ENCODE peak calls at places on chromosomes 6 and 20, in seven cellular contexts. One of them, this sample, is unnamed.
A peak's percentile ranks its signal among the peaks of the same experiment; 100 is the strongest.

GRCh38 chr6:44679906-44680698 is 292.6 kb downstream of the CDC5L start:
- DNase-seq in sigmoid colon: no peak
- DNase-seq in GM12865: peak; percentile 32
- DNase-seq in nephron progenitor cell: no peak
- DNase-seq in psoas muscle: no peak
- DNase-seq in AG04450: no peak
- DNase-seq in tibial nerve: no peak
- DNase-seq in this sample: no peak

GRCh38 chr20:50387996-50388332 is 122.2 kb upstream of the PTPN1 start:
- DNase-seq in sigmoid colon: no peak
- DNase-seq in GM12865: no peak
- DNase-seq in nephron progenitor cell: no peak
- DNase-seq in psoas muscle: no peak
- DNase-seq in AG04450: no peak
- DNase-seq in tibial nerve: no peak
- DNase-seq in this sample: no peak

GRCh38 chr6:63571382-63571882 is 848 bp upstream of the LOC128125822 start:
- DNase-seq in sigmoid colon: no peak
- DNase-seq in GM12865: no peak
- DNase-seq in nephron progenitor cell: no peak
- DNase-seq in psoas muscle: no peak
- DNase-seq in AG04450: no peak
- DNase-seq in tibial nerve: no peak
- DNase-seq in this sample: no peak

GRCh38 chr6:148535976-148536375 is 193.3 kb downstream of the SASH1 start:
- DNase-seq in sigmoid colon: no peak
- DNase-seq in GM12865: no peak
- DNase-seq in nephron progenitor cell: no peak
- DNase-seq in psoas muscle: no peak
- DNase-seq in AG04450: no peak
- DNase-seq in tibial nerve: no peak
- DNase-seq in this sample: no peak

GRCh38 chr6:156729248-156729647 is 47.9 kb upstream of the ARID1B start:
- DNase-seq in sigmoid colon: no peak
- DNase-seq in GM12865: peak; percentile 56
- DNase-seq in nephron progenitor cell: no peak
- DNase-seq in psoas muscle: no peak
- DNase-seq in AG04450: no peak
- DNase-seq in tibial nerve: no peak
- DNase-seq in this sample: no peak

GRCh38 chr20:8095648-8096572 is 36.2 kb upstream of the PLCB1 start:
- DNase-seq in sigmoid colon: no peak
- DNase-seq in GM12865: no peak
- DNase-seq in nephron progenitor cell: no peak
- DNase-seq in psoas muscle: no peak
- DNase-seq in AG04450: no peak
- DNase-seq in tibial nerve: no peak
- DNase-seq in this sample: no peak

GRCh38 chr20:16476032-16476431 is 97.2 kb downstream of the KIF16B start:
- DNase-seq in sigmoid colon: no peak
- DNase-seq in GM12865: peak; percentile 55
- DNase-seq in nephron progenitor cell: no peak
- DNase-seq in psoas muscle: no peak
- DNase-seq in AG04450: no peak
- DNase-seq in tibial nerve: no peak
- DNase-seq in this sample: no peak

GRCh38 chr6:1127597-1128288 is 184.2 kb upstream of the FOXQ1 start:
- DNase-seq in sigmoid colon: no peak
- DNase-seq in GM12865: no peak
- DNase-seq in nephron progenitor cell: no peak
- DNase-seq in psoas muscle: no peak
- DNase-seq in AG04450: no peak
- DNase-seq in tibial nerve: no peak
- DNase-seq in this sample: no peak

GRCh38 chr6:42423244-42423643 is 28.5 kb downstream of the TRERF1 start:
- DNase-seq in sigmoid colon: no peak
- DNase-seq in GM12865: peak; percentile 91
- DNase-seq in nephron progenitor cell: no peak
- DNase-seq in psoas muscle: no peak
- DNase-seq in AG04450: no peak
- DNase-seq in tibial nerve: no peak
- DNase-seq in this sample: no peak

GRCh38 chr6:168851460-168852103 is 402.1 kb downstream of the THBS2 start:
- DNase-seq in sigmoid colon: no peak
- DNase-seq in GM12865: no peak
- DNase-seq in nephron progenitor cell: no peak
- DNase-seq in psoas muscle: no peak
- DNase-seq in AG04450: no peak
- DNase-seq in tibial nerve: no peak
- DNase-seq in this sample: no peak

GRCh38 chr6:152943260-152943897 is 39.5 kb downstream of the FBXO5 start:
- DNase-seq in sigmoid colon: no peak
- DNase-seq in GM12865: no peak
- DNase-seq in nephron progenitor cell: no peak
- DNase-seq in psoas muscle: no peak
- DNase-seq in AG04450: no peak
- DNase-seq in tibial nerve: no peak
- DNase-seq in this sample: no peak

GRCh38 chr6:16398587-16398986 is 160.2 kb downstream of the GMPR start:
- DNase-seq in sigmoid colon: no peak
- DNase-seq in GM12865: no peak
- DNase-seq in nephron progenitor cell: no peak
- DNase-seq in psoas muscle: no peak
- DNase-seq in AG04450: peak; percentile 21
- DNase-seq in tibial nerve: no peak
- DNase-seq in this sample: no peak

GRCh38 chr20:61678437-61678836 is 387.2 kb downstream of the TAF4 start:
- DNase-seq in sigmoid colon: no peak
- DNase-seq in GM12865: no peak
- DNase-seq in nephron progenitor cell: no peak
- DNase-seq in psoas muscle: no peak
- DNase-seq in AG04450: no peak
- DNase-seq in tibial nerve: no peak
- DNase-seq in this sample: no peak

GRCh38 chr6:70172252-70172651 is 130.6 kb downstream of the COL9A1 start:
- DNase-seq in sigmoid colon: no peak
- DNase-seq in GM12865: no peak
- DNase-seq in nephron progenitor cell: no peak
- DNase-seq in psoas muscle: no peak
- DNase-seq in AG04450: no peak
- DNase-seq in tibial nerve: no peak
- DNase-seq in this sample: no peak

GRCh38 chr6:42552380-42552779 is 11.4 kb upstream of the UBR2 start:
- DNase-seq in sigmoid colon: no peak
- DNase-seq in GM12865: no peak
- DNase-seq in nephron progenitor cell: no peak
- DNase-seq in psoas muscle: no peak
- DNase-seq in AG04450: no peak
- DNase-seq in tibial nerve: no peak
- DNase-seq in this sample: no peak

GRCh38 chr6:140871911-140872310 is 1260.8 kb upstream of the GJE1 start:
- DNase-seq in sigmoid colon: no peak
- DNase-seq in GM12865: no peak
- DNase-seq in nephron progenitor cell: no peak
- DNase-seq in psoas muscle: no peak
- DNase-seq in AG04450: no peak
- DNase-seq in tibial nerve: no peak
- DNase-seq in this sample: no peak

GRCh38 chr20:3106185-3106584 is 21.7 kb upstream of the AVP start:
- DNase-seq in sigmoid colon: no peak
- DNase-seq in GM12865: no peak
- DNase-seq in nephron progenitor cell: no peak
- DNase-seq in psoas muscle: no peak
- DNase-seq in AG04450: no peak
- DNase-seq in tibial nerve: no peak
- DNase-seq in this sample: no peak

GRCh38 chr6:34288581-34288980 is 39.8 kb upstream of the SMIM29 start:
- DNase-seq in sigmoid colon: no peak
- DNase-seq in GM12865: peak; percentile 71
- DNase-seq in nephron progenitor cell: no peak
- DNase-seq in psoas muscle: no peak
- DNase-seq in AG04450: no peak
- DNase-seq in tibial nerve: no peak
- DNase-seq in this sample: no peak

GRCh38 chr20:4341804-4342560 is 326.6 kb upstream of the RNF24 start:
- DNase-seq in sigmoid colon: no peak
- DNase-seq in GM12865: no peak
- DNase-seq in nephron progenitor cell: no peak
- DNase-seq in psoas muscle: no peak
- DNase-seq in AG04450: peak; percentile 10
- DNase-seq in tibial nerve: no peak
- DNase-seq in this sample: no peak

GRCh38 chr6:38476141-38476540 is 163.6 kb downstream of the BTBD9 start:
- DNase-seq in sigmoid colon: no peak
- DNase-seq in GM12865: no peak
- DNase-seq in nephron progenitor cell: no peak
- DNase-seq in psoas muscle: no peak
- DNase-seq in AG04450: no peak
- DNase-seq in tibial nerve: no peak
- DNase-seq in this sample: no peak

GRCh38 chr20:56758706-56759105 is 129.6 kb downstream of the TFAP2C start:
- DNase-seq in sigmoid colon: no peak
- DNase-seq in GM12865: no peak
- DNase-seq in nephron progenitor cell: no peak
- DNase-seq in psoas muscle: no peak
- DNase-seq in AG04450: no peak
- DNase-seq in tibial nerve: no peak
- DNase-seq in this sample: no peak

GRCh38 chr20:24694727-24695528 is 225.5 kb downstream of the SYNDIG1 start:
- DNase-seq in sigmoid colon: peak; percentile 53
- DNase-seq in GM12865: no peak
- DNase-seq in nephron progenitor cell: no peak
- DNase-seq in psoas muscle: no peak
- DNase-seq in AG04450: no peak
- DNase-seq in tibial nerve: no peak
- DNase-seq in this sample: peak; percentile 36

GRCh38 chr6:50637267-50637666 is 76.1 kb upstream of the TFAP2D start:
- DNase-seq in sigmoid colon: no peak
- DNase-seq in GM12865: no peak
- DNase-seq in nephron progenitor cell: no peak
- DNase-seq in psoas muscle: no peak
- DNase-seq in AG04450: no peak
- DNase-seq in tibial nerve: no peak
- DNase-seq in this sample: no peak

GRCh38 chr20:62782149-62782892 is 14.0 kb upstream of the MRGBP start:
- DNase-seq in sigmoid colon: no peak
- DNase-seq in GM12865: no peak
- DNase-seq in nephron progenitor cell: no peak
- DNase-seq in psoas muscle: no peak
- DNase-seq in AG04450: no peak
- DNase-seq in tibial nerve: no peak
- DNase-seq in this sample: no peak

GRCh38 chr6:24359640-24360454 is 2.0 kb upstream of the DCDC2 start:
- DNase-seq in sigmoid colon: peak; percentile 74
- DNase-seq in GM12865: peak; percentile 79
- DNase-seq in nephron progenitor cell: peak; percentile 91
- DNase-seq in psoas muscle: peak; percentile 82
- DNase-seq in AG04450: peak; percentile 11
- DNase-seq in tibial nerve: peak; percentile 26
- DNase-seq in this sample: peak; percentile 75
- TF ChIP-seq CTCF in sigmoid colon: peak; percentile 19
- TF ChIP-seq CTCF in GM12865: peak; percentile 92
- TF ChIP-seq CTCF in nephron progenitor cell: peak; percentile 84
- TF ChIP-seq CTCF in psoas muscle: peak; percentile 69
- TF ChIP-seq CTCF in AG04450: peak; percentile 88
- TF ChIP-seq CTCF in tibial nerve: peak; percentile 62
- TF ChIP-seq CTCF in this sample: peak; percentile 86

DNA sequence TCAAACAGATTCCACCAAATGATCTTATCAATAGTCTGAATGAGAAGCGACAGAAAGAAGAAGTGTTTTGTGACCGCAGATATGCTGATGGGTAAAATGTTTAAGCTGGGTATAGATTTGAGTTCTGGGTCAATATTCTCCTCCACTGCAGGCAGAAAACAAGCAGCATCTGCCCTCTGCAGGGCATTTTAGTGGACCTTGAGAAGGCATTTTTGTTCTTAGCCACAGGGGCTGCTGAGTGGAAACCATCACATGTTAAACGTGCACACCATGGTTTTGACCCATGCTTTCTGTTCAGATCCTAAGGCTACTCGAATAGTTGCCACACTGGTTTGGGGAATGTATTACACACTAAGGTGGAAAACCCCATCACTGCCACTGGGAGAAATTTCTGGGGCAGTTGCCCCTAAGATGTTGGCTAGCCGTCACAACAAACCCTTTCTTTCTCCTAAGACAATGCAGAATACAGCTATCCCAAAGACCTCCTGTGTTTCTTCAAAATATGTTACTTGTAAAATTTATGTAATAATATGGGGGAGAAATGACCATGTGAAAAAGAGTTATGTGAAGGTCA is 5.5 kb downstream of the POU3F2 start:
- DNase-seq in sigmoid colon: no peak
- DNase-seq in GM12865: no peak
- DNase-seq in nephron progenitor cell: no peak
- DNase-seq in psoas muscle: no peak
- DNase-seq in AG04450: no peak
- DNase-seq in tibial nerve: no peak
- DNase-seq in this sample: no peak
- TF ChIP-seq CTCF in sigmoid colon: no peak
- TF ChIP-seq CTCF in GM12865: peak; percentile 18
- TF ChIP-seq CTCF in nephron progenitor cell: peak; percentile 53
- TF ChIP-seq CTCF in psoas muscle: no peak
- TF ChIP-seq CTCF in AG04450: peak; percentile 41
- TF ChIP-seq CTCF in tibial nerve: peak; percentile 21
- TF ChIP-seq CTCF in this sample: no peak

GRCh38 chr6:31965700-31966099 is 6.2 kb downstream of the DXO start:
- DNase-seq in sigmoid colon: no peak
- DNase-seq in GM12865: no peak
- DNase-seq in nephron progenitor cell: no peak
- DNase-seq in psoas muscle: no peak
- DNase-seq in AG04450: no peak
- DNase-seq in tibial nerve: no peak
- DNase-seq in this sample: no peak
- TF ChIP-seq CTCF in sigmoid colon: no peak
- TF ChIP-seq CTCF in GM12865: no peak
- TF ChIP-seq CTCF in nephron progenitor cell: no peak
- TF ChIP-seq CTCF in psoas muscle: no peak
- TF ChIP-seq CTCF in AG04450: no peak
- TF ChIP-seq CTCF in tibial nerve: no peak
- TF ChIP-seq CTCF in this sample: no peak

GRCh38 chr6:94639564-94639963 is 937.8 kb upstream of the MANEA start:
- DNase-seq in sigmoid colon: no peak
- DNase-seq in GM12865: no peak
- DNase-seq in nephron progenitor cell: no peak
- DNase-seq in psoas muscle: no peak
- DNase-seq in AG04450: no peak
- DNase-seq in tibial nerve: no peak
- DNase-seq in this sample: no peak

DNA sequence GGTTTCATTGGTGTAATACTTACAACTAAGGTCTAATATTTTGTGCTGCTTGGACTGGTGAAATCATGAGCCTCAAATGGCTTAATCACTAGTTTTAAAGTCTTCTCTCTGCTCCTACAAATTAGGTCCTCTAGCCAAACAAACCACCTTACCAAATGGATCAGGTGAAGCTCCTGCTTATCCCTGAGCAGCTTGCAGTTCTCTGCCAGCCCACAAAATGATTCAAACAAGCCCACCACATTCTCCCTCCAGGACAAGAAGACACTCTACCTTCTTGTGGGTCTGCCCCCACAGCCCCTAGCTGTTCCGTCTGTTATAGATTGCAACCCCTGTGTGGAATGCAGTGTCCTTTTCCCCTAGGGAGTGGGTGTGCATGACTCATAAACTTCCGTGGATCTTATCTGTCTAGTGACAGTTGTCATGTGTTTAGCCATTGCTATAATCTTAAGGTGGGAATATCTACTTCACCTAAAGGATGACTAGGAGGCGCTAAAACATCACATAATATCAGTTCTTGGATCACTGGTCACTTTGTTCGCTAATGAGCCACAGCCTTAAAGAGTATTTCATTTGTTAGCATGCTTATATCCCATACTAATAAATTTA is 940.5 kb upstream of the MANEA start:
- DNase-seq in sigmoid colon: no peak
- DNase-seq in GM12865: no peak
- DNase-seq in nephron progenitor cell: peak; percentile 7
- DNase-seq in psoas muscle: no peak
- DNase-seq in AG04450: no peak
- DNase-seq in tibial nerve: no peak
- DNase-seq in this sample: no peak
- TF ChIP-seq CTCF in sigmoid colon: no peak
- TF ChIP-seq CTCF in GM12865: no peak
- TF ChIP-seq CTCF in nephron progenitor cell: peak; percentile 26
- TF ChIP-seq CTCF in psoas muscle: no peak
- TF ChIP-seq CTCF in AG04450: no peak
- TF ChIP-seq CTCF in tibial nerve: no peak
- TF ChIP-seq CTCF in this sample: no peak

This sample was measured in mesothelial cell of epicardium.